ENCODE peak calls at places on chromosomes 11 and 22, in four cellular contexts. Z, Q, O and A are unnamed samples.

GRCh38 chr11:130634981-130635473 is 186.6 kb downstream of the ADAMTS15 start:
- DNase-seq in O (peak; percentile 38), Q (peak; percentile 47), Z (no peak), A (peak; percentile 54)

GRCh38 chr11:64990222-64990918 is 6.4 kb downstream of the BATF2 start:
- DNase-seq in O (no peak), Z (no peak), Q (no peak), A (peak; percentile 51)

GRCh38 chr22:43116932-43117331 is 6.4 kb downstream of the BIK start:
- DNase-seq in Q (no peak), Z (no peak), O (no peak), A (no peak)

GRCh38 chr11:44978279-44978960 is 27.7 kb upstream of the TP53I11 start:
- DNase-seq in Z (no peak), Q (no peak), O (no peak), A (no peak)

GRCh38 chr11:68211546-68211945 is 1.6 kb downstream of the KMT5B start:
- DNase-seq in O (no peak), Q (peak; percentile 32), Z (no peak), A (no peak)

GRCh38 chr11:18754308-18754707 is 28.3 kb upstream of the IGSF22 start:
- DNase-seq in Q (no peak), Z (no peak), O (no peak), A (no peak)

GRCh38 chr11:34250732-34251639 is 106.8 kb downstream of the ABTB2 start:
- DNase-seq in Z (peak; percentile 67), Q (peak; percentile 86), O (peak; percentile 8), A (peak; percentile 54)

GRCh38 chr22:27895600-27895999 is 23.5 kb downstream of the PITPNB start:
- DNase-seq in Q (no peak), O (no peak), Z (no peak), A (no peak)

GRCh38 chr11:117678651-117679407 is 118.2 kb downstream of the DSCAML1 start:
- DNase-seq in Q (no peak), Z (no peak), O (no peak), A (no peak)

GRCh38 chr11:68930991-68931855 is 27.5 kb downstream of the IGHMBP2 start:
- DNase-seq in Q (no peak), O (no peak), Z (no peak), A (no peak)

GRCh38 chr11:130826572-130826971 is 89.7 kb downstream of the SNX19 start:
- DNase-seq in Z (no peak), Q (no peak), O (no peak), A (no peak)

GRCh38 chr11:125517116-125517804 is 21.2 kb upstream of the FEZ1 start:
- DNase-seq in Q (no peak), O (peak; percentile 42), Z (no peak), A (peak; percentile 83)

GRCh38 chr11:112298535-112298934 is 37.9 kb upstream of the PLET1 start:
- DNase-seq in Q (no peak), Z (no peak), O (no peak), A (no peak)

GRCh38 chr11:117819096-117820040 is 5.2 kb downstream of the FXYD2 start:
- DNase-seq in O (peak; percentile 49), Z (no peak), Q (peak; percentile 46), A (peak; percentile 76)

GRCh38 chr11:116882386-116882785 is 45.0 kb upstream of the APOA1 start:
- DNase-seq in O (peak; percentile 71), Z (no peak), Q (peak; percentile 30), A (no peak)

GRCh38 chr11:11502303-11502828 is 119.4 kb downstream of the GALNT18 start:
- DNase-seq in Z (no peak), Q (no peak), O (no peak), A (no peak)

GRCh38 chr22:35472488-35472887 is 68.1 kb upstream of the RASD2 start:
- DNase-seq in Q (no peak), Z (no peak), O (no peak), A (no peak)

GRCh38 chr11:62242021-62242420 is at the start of gene SCGB1D2:
- DNase-seq in O (no peak), Z (no peak), Q (no peak), A (peak; percentile 84)

GRCh38 chr11:120400564-120401364 is 64.6 kb downstream of the ARHGEF12 start:
- DNase-seq in Q (no peak), Z (no peak), O (peak; percentile 97), A (peak; percentile 94)

GRCh38 chr11:126716456-126717083 is 284.0 kb downstream of the KIRREL3 start:
- DNase-seq in Z (no peak), O (peak; percentile 25), Q (peak; percentile 63), A (peak; percentile 30)

GRCh38 chr22:19821523-19822300 is 33.0 kb downstream of the GNB1L start:
- DNase-seq in Z (peak; percentile 19), Q (no peak), O (no peak), A (no peak)

GRCh38 chr11:113240790-113241189 is 73.6 kb upstream of the TTC12 start:
- DNase-seq in O (no peak), Q (no peak), Z (no peak), A (no peak)

GRCh38 chr22:29203456-29203855 is 2.2 kb upstream of the EMID1 start:
- DNase-seq in Q (no peak), Z (no peak), O (no peak), A (no peak)

GRCh38 chr11:123977731-123978347 is at the start of gene OR10S1:
- DNase-seq in O (no peak), Z (no peak), Q (no peak), A (no peak)

GRCh38 chr22:48186121-48186790 is 1423.8 kb downstream of the TBC1D22A start:
- DNase-seq in Z (no peak), O (no peak), Q (no peak), A (no peak)

GRCh38 chr22:44671742-44672141 is 30.3 kb upstream of the PRR5 start:
- DNase-seq in Z (no peak), O (peak; percentile 10), Q (no peak), A (peak; percentile 75)

GRCh38 chr11:68832476-68833176 is 9.1 kb downstream of the CPT1A start:
- DNase-seq in Q (no peak), Z (no peak), O (no peak), A (no peak)

GRCh38 chr22:43776081-43776670 is 35.9 kb downstream of the EFCAB6 start:
- DNase-seq in Z (no peak), O (no peak), Q (no peak), A (peak; percentile 18)

GRCh38 chr11:2175659-2176058 is 4.0 kb upstream of the TH start:
- DNase-seq in Z (no peak), Q (no peak), O (peak; percentile 23), A (peak; percentile 92)

GRCh38 chr11:3011891-3012885 is 20.1 kb upstream of the NAP1L4 start:
- DNase-seq in O (no peak), Q (no peak), Z (no peak), A (no peak)